ENCODE peak calls at places on chromosomes 16 and 17, in seven cellular contexts. Y is tibial artery, Z is body of pancreas, W is neuronal stem cell, T is heart left ventricle, G is cardiac muscle cell, A is fibroblast of lung. X is an unnamed sample. For H3K4me1, the result is how much of the 10 kb centered on the place peaks cover.

GRCh38 chr17:51166198-51166986 is at the start of gene NME2:
- DNase-seq in Y (peak), Z (peak), W (peak), T (peak), G (peak), A (peak), X (peak)

GRCh38 chr16:77307764-77308561 is 108.8 kb downstream of the SYCE1L start:
- DNase-seq in Y (no peak), Z (no peak), W (no peak), T (no peak), G (peak), A (peak), X (no peak)

GRCh38 chr17:36609498-36609862 is 8.1 kb downstream of the MRM1 start:
- DNase-seq in Y (no peak), Z (no peak), W (no peak), T (no peak), G (no peak), A (no peak), X (no peak)

GRCh38 chr16:87641721-87642120 is 39.4 kb downstream of the JPH3 start:
- DNase-seq in Y (no peak), Z (no peak), W (no peak), T (no peak), G (no peak), A (no peak), X (no peak)

GRCh38 chr16:55922662-55923061 is 47.5 kb upstream of the CES5A start:
- DNase-seq in Y (no peak), Z (no peak), W (no peak), T (no peak), G (no peak), A (no peak), X (no peak)

GRCh38 chr17:67608691-67609090 is 109.0 kb upstream of the NOL11 start:
- DNase-seq in Y (no peak), Z (no peak), W (no peak), T (no peak), G (peak), A (peak), X (no peak)

GRCh38 chr17:46092996-46093395 is 93.9 kb downstream of the STH start:
- DNase-seq in Y (no peak), Z (no peak), W (no peak), T (no peak), G (no peak), A (peak), X (no peak)

GRCh38 chr17:2335726-2336214 is 487 bp downstream of the TSR1 start:
- DNase-seq in Y (no peak), Z (no peak), W (no peak), T (no peak), G (no peak), A (peak), X (no peak)

GRCh38 chr17:49022391-49022941 is 25.3 kb downstream of the IGF2BP1 start:
- DNase-seq in Y (peak), Z (peak), W (peak), T (no peak), G (peak), A (peak), X (no peak)

GRCh38 chr16:81516478-81517149 is 72.0 kb downstream of the CMIP start:
- DNase-seq in Y (peak), Z (no peak), W (no peak), T (no peak), G (no peak), A (no peak), X (no peak)

GRCh38 chr16:1449201-1449788 is 4.9 kb upstream of the CCDC154 start:
- DNase-seq in Y (no peak), Z (no peak), W (no peak), T (no peak), G (no peak), A (no peak), X (no peak)

GRCh38 chr16:56964243-56965148 is 2.7 kb downstream of the CETP start:
- DNase-seq in Y (peak), Z (peak), W (peak), T (peak), G (peak), A (peak), X (peak)

GRCh38 chr17:42000399-42001076 is 16.7 kb downstream of the DNAJC7 start:
- DNase-seq in Y (no peak), Z (no peak), W (no peak), T (no peak), G (no peak), A (no peak), X (no peak)

GRCh38 chr17:32533296-32533695 is 46.5 kb downstream of the CDK5R1 start:
- DNase-seq in Y (no peak), Z (no peak), W (no peak), T (no peak), G (no peak), A (no peak), X (peak)

GRCh38 chr17:4411201-4411600 is 22.5 kb upstream of the SPNS3 start:
- DNase-seq in Y (no peak), Z (no peak), W (no peak), T (no peak), G (no peak), A (no peak), X (no peak)

GRCh38 chr17:57599271-57600045 is 145.6 kb downstream of the CCDC182 start:
- DNase-seq in Y (no peak), Z (no peak), W (no peak), T (no peak), G (no peak), A (no peak), X (no peak)

GRCh38 chr16:73172621-73173312 is 124.8 kb upstream of the ZFHX3 start:
- DNase-seq in Y (peak), Z (peak), W (no peak), T (peak), G (peak), A (peak), X (peak)

GRCh38 chr17:74879308-74879707 is 6.5 kb upstream of the FDXR start:
- DNase-seq in Y (no peak), Z (no peak), W (no peak), T (no peak), G (no peak), A (no peak), X (no peak)

GRCh38 chr17:19004601-19005441 is at the start of gene FAM83G:
- DNase-seq in Y (peak), Z (peak), W (no peak), T (peak), G (peak), A (peak), X (peak)

GRCh38 chr16:88959022-88959421 is 18.0 kb downstream of the CBFA2T3 start:
- DNase-seq in Y (no peak), Z (no peak), W (no peak), T (no peak), G (no peak), A (no peak), X (no peak)

GRCh38 chr16:81666102-81666501 is 113.0 kb upstream of the PLCG2 start:
- DNase-seq in Y (no peak), Z (no peak), W (no peak), T (no peak), G (no peak), A (no peak), X (no peak)

GRCh38 chr17:80265205-80266068 is 4.8 kb downstream of the RNF213 start:
- DNase-seq in Y (no peak), Z (no peak), W (no peak), T (no peak), G (no peak), A (peak), X (no peak)

GRCh38 chr16:49454426-49455180 is 81.0 kb downstream of the C16orf78 start:
- DNase-seq in Y (peak), Z (no peak), W (no peak), T (no peak), G (no peak), A (no peak), X (peak)

GRCh38 chr17:7854851-7855642 is at the start of gene TMEM88:
- DNase-seq in Y (no peak), Z (peak), W (peak), T (peak), G (peak), A (no peak), X (no peak)

GRCh38 chr16:21946889-21947635 is 6.1 kb upstream of the UQCRC2 start:
- DNase-seq in Y (no peak), Z (no peak), W (no peak), T (no peak), G (no peak), A (no peak), X (no peak)

GRCh38 chr16:68764866-68765265 is 27.8 kb downstream of the CDH1 start:
- DNase-seq in Y (no peak), Z (no peak), W (no peak), T (no peak), G (no peak), A (no peak), X (no peak)

GRCh38 chr17:19003966-19004600 is 481 bp downstream of the FAM83G start:
- DNase-seq in Y (no peak), Z (peak), W (peak), T (no peak), G (peak), A (peak), X (no peak)

GRCh38 chr16:82344157-82344556 is 174.1 kb upstream of the MPHOSPH6 start:
- DNase-seq in Y (no peak), Z (peak), W (no peak), T (no peak), G (peak), A (no peak), X (no peak)

GRCh38 chr16:1334739-1335138 is 1.3 kb downstream of the BAIAP3 start:
- DNase-seq in Y (no peak), Z (no peak), W (no peak), T (no peak), G (no peak), A (no peak), X (no peak)

GRCh38 chr16:60225541-60225940 is 1491.4 kb upstream of the GOT2 start:
- DNase-seq in Y (no peak), Z (no peak), W (no peak), T (no peak), G (no peak), A (no peak), X (no peak)

GRCh38 chr17:39782481-39782880 is 44.7 kb downstream of the GRB7 start:
- DNase-seq in Y (no peak), Z (peak), W (no peak), T (no peak), G (peak), A (peak), X (no peak)

GRCh38 chr16:26765087-26765486 is 301.6 kb upstream of the C16orf82 start:
- DNase-seq in Y (no peak), Z (no peak), W (no peak), T (no peak), G (no peak), A (no peak), X (no peak)

DNA sequence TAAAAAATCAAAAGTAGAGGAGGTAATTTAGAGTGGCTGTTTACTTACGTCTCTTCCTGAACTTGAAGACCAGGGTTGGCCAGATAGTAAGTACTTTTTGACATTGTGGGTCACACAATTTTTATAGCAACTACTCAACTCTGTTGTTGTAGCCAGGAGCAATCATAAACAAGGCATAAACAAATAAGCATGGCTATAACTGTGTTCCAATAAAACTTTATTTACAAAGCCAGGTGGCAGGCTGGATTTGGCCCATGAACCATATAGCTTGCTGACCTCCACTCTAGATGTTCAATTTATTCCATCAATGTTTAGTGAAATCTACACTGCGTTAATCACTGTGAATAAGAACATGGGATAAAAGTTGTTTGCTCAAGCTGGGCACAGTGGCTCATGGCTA is 500.4 kb upstream of the ERCC4 start:
- DNase-seq in Y (no peak), Z (no peak), W (no peak), T (no peak), G (no peak), A (no peak), X (no peak)
- H3K4me1 ChIP-seq in Y (under half), Z (under half), W (under half), T (under half), G (under half), A (under half), X (under half)

GRCh38 chr17:77544347-77544746 is 403.6 kb downstream of the SEC14L1 start:
- DNase-seq in Y (no peak), Z (no peak), W (no peak), T (no peak), G (no peak), A (no peak), X (no peak)

GRCh38 chr17:77548967-77549366 is 408.2 kb downstream of the SEC14L1 start:
- DNase-seq in Y (no peak), Z (no peak), W (no peak), T (no peak), G (no peak), A (no peak), X (no peak)

GRCh38 chr17:77542551-77543490 is 402.1 kb downstream of the SEC14L1 start:
- DNase-seq in Y (peak), Z (peak), W (peak), T (peak), G (peak), A (peak), X (peak)

GRCh38 chr17:77543779-77544178 is 403.0 kb downstream of the SEC14L1 start:
- DNase-seq in Y (no peak), Z (no peak), W (no peak), T (no peak), G (no peak), A (no peak), X (no peak)

GRCh38 chr17:77546772-77547201 is 406.0 kb downstream of the SEC14L1 start:
- DNase-seq in Y (no peak), Z (no peak), W (no peak), T (no peak), G (peak), A (peak), X (no peak)
- H3K4me1 ChIP-seq in Y (under half), Z (under half), W (under half), T (under half), G (under half), A (under half), X (under half)

GRCh38 chr17:6541886-6542285 is 14.5 kb downstream of the PITPNM3 start:
- DNase-seq in Y (no peak), Z (no peak), W (no peak), T (no peak), G (no peak), A (no peak), X (no peak)

GRCh38 chr17:6544011-6544370 is 12.4 kb downstream of the PITPNM3 start:
- DNase-seq in Y (no peak), Z (no peak), W (no peak), T (no peak), G (no peak), A (no peak), X (no peak)

GRCh38 chr17:6544770-6545169 is 11.6 kb downstream of the PITPNM3 start:
- DNase-seq in Y (no peak), Z (no peak), W (no peak), T (no peak), G (no peak), A (no peak), X (no peak)

GRCh38 chr17:6542577-6542976 is 13.8 kb downstream of the PITPNM3 start:
- DNase-seq in Y (no peak), Z (no peak), W (no peak), T (peak), G (no peak), A (no peak), X (no peak)

GRCh38 chr17:6543079-6544010 is 13.0 kb downstream of the PITPNM3 start:
- DNase-seq in Y (no peak), Z (no peak), W (no peak), T (peak), G (no peak), A (no peak), X (no peak)
- H3K4me1 ChIP-seq in Y (under half), Z (under half), W (under half), T (under half), G (under half), A (under half), X (under half)

DNA sequence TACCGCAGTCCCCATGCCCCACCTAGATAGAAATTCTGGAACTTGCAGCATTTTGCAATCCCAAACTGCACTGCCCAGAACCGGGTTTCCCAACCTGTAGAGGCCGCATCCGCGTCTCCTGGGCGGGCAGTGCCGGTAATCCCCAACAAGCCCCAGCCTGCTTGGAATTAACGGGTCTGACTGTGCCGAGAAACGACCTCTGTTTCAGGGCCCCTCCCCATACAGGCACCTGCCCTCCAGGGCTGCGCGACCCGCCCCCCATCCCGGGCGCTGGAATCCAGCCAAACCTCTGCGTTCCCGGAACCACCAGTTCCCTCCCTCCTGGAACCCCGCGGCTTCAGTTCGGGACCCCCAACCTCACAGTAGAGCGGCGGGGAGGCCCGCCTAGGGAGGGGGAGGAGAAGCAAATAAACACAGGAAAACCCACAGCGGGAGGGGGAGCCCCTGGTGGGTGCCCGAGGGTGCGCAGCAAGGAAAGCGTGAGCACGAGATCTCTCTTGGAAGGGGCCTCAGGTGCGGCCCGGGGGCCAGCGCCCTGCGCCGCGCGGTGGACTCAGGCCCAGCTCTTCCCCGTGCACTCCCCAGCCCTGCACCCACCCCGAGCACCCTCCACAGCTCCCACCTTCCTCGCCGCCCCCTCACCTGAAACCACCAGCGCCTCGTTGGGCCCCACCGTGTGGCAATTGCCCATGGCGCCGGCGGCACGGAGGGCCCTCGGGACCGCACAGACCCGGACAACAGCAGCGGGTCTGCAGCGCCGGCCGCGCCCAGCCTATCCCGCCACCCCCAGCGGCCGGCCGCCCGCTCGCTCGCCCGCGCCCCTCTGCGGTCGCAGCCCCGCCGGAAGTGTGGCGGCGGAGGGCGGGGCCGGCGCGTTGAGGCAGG is at the start of gene FLOT2:
- DNase-seq in Y (peak), Z (peak), W (peak), T (peak), G (peak), A (peak), X (no peak)
- H3K4me1 ChIP-seq in Y (under half), Z (half or more), W (under half), T (under half), G (under half), A (under half), X (under half)

GRCh38 chr16:85369060-85369459 is 244.1 kb upstream of the GSE1 start:
- DNase-seq in Y (no peak), Z (no peak), W (no peak), T (no peak), G (no peak), A (no peak), X (no peak)
- H3K4me1 ChIP-seq in Y (under half), Z (under half), W (under half), T (under half), G (under half), A (under half), X (under half)

GRCh38 chr17:78341559-78342437 is 18.1 kb downstream of the SOCS3 start:
- DNase-seq in Y (peak), Z (peak), W (peak), T (peak), G (peak), A (peak), X (peak)
- H3K4me1 ChIP-seq in Y (under half), Z (under half), W (under half), T (under half), G (under half), A (under half), X (under half)

GRCh38 chr17:38731526-38732294 is 1.6 kb downstream of the CISD3 start:
- DNase-seq in Y (no peak), Z (no peak), W (no peak), T (no peak), G (no peak), A (no peak), X (no peak)
- H3K4me1 ChIP-seq in Y (under half), Z (half or more), W (under half), T (under half), G (under half), A (under half), X (under half)

GRCh38 chr17:64401244-64401860 is 10.7 kb upstream of the PECAM1 start:
- DNase-seq in Y (no peak), Z (no peak), W (no peak), T (no peak), G (no peak), A (no peak), X (no peak)

GRCh38 chr17:64398330-64398729 is 7.7 kb upstream of the PECAM1 start:
- DNase-seq in Y (no peak), Z (no peak), W (no peak), T (no peak), G (no peak), A (no peak), X (no peak)

GRCh38 chr17:64400644-64401043 is 10.0 kb upstream of the PECAM1 start:
- DNase-seq in Y (no peak), Z (no peak), W (no peak), T (no peak), G (no peak), A (no peak), X (no peak)

GRCh38 chr17:64399767-64400156 is 9.1 kb upstream of the PECAM1 start:
- DNase-seq in Y (no peak), Z (no peak), W (no peak), T (no peak), G (no peak), A (no peak), X (no peak)

GRCh38 chr17:64399071-64399766 is 8.6 kb upstream of the PECAM1 start:
- DNase-seq in Y (no peak), Z (no peak), W (no peak), T (no peak), G (no peak), A (peak), X (no peak)
- H3K4me1 ChIP-seq in Y (under half), Z (under half), W (under half), T (under half), G (under half), A (under half), X (under half)